ENCODE peak calls at places on chromosomes 12 and 14, in four cellular contexts. One of them, this sample, is unnamed.

GRCh38 chr14:81363746-81364400 is 36.3 kb downstream of the STON2 start:
- DNase-seq in T-cell: no peak
- DNase-seq in activated naive CD8-positive, alpha-beta T cell treated with anti-CD3 and anti-CD28 coated beads, Interleukin-2, amount 50 U/mL, for 24 hours: no peak
- DNase-seq in cardiac muscle cell: no peak
- DNase-seq in this sample: no peak

GRCh38 chr14:61240206-61240605 is 40.9 kb downstream of the TMEM30B start:
- DNase-seq in T-cell: no peak
- DNase-seq in activated naive CD8-positive, alpha-beta T cell treated with anti-CD3 and anti-CD28 coated beads, Interleukin-2, amount 50 U/mL, for 24 hours: no peak
- DNase-seq in cardiac muscle cell: no peak
- DNase-seq in this sample: no peak

GRCh38 chr14:104112609-104113571 is 25.5 kb upstream of the KIF26A start:
- DNase-seq in T-cell: no peak
- DNase-seq in activated naive CD8-positive, alpha-beta T cell treated with anti-CD3 and anti-CD28 coated beads, Interleukin-2, amount 50 U/mL, for 24 hours: no peak
- DNase-seq in cardiac muscle cell: no peak
- DNase-seq in this sample: no peak

GRCh38 chr12:93784339-93785086 is 107.3 kb downstream of the CRADD start:
- DNase-seq in T-cell: no peak
- DNase-seq in activated naive CD8-positive, alpha-beta T cell treated with anti-CD3 and anti-CD28 coated beads, Interleukin-2, amount 50 U/mL, for 24 hours: peak
- DNase-seq in cardiac muscle cell: peak
- DNase-seq in this sample: no peak

GRCh38 chr14:32345311-32345771 is 16.2 kb downstream of the AKAP6 start:
- DNase-seq in T-cell: no peak
- DNase-seq in activated naive CD8-positive, alpha-beta T cell treated with anti-CD3 and anti-CD28 coated beads, Interleukin-2, amount 50 U/mL, for 24 hours: no peak
- DNase-seq in cardiac muscle cell: peak
- DNase-seq in this sample: no peak

GRCh38 chr14:42869681-42870080 is 1263.0 kb downstream of the LRFN5 start:
- DNase-seq in T-cell: no peak
- DNase-seq in activated naive CD8-positive, alpha-beta T cell treated with anti-CD3 and anti-CD28 coated beads, Interleukin-2, amount 50 U/mL, for 24 hours: no peak
- DNase-seq in cardiac muscle cell: peak
- DNase-seq in this sample: no peak

GRCh38 chr12:69196302-69197288 is 42.8 kb upstream of the CPSF6 start:
- DNase-seq in T-cell: no peak
- DNase-seq in activated naive CD8-positive, alpha-beta T cell treated with anti-CD3 and anti-CD28 coated beads, Interleukin-2, amount 50 U/mL, for 24 hours: no peak
- DNase-seq in cardiac muscle cell: no peak
- DNase-seq in this sample: no peak

GRCh38 chr14:105180598-105181528 is at the start of gene NUDT14:
- DNase-seq in T-cell: peak
- DNase-seq in activated naive CD8-positive, alpha-beta T cell treated with anti-CD3 and anti-CD28 coated beads, Interleukin-2, amount 50 U/mL, for 24 hours: peak
- DNase-seq in cardiac muscle cell: peak
- DNase-seq in this sample: peak

GRCh38 chr12:77407951-77408350 is 342.6 kb upstream of the E2F7 start:
- DNase-seq in T-cell: no peak
- DNase-seq in activated naive CD8-positive, alpha-beta T cell treated with anti-CD3 and anti-CD28 coated beads, Interleukin-2, amount 50 U/mL, for 24 hours: no peak
- DNase-seq in cardiac muscle cell: no peak
- DNase-seq in this sample: no peak

GRCh38 chr14:90656986-90657385 is 159.2 kb downstream of the TTC7B start:
- DNase-seq in T-cell: no peak
- DNase-seq in activated naive CD8-positive, alpha-beta T cell treated with anti-CD3 and anti-CD28 coated beads, Interleukin-2, amount 50 U/mL, for 24 hours: no peak
- DNase-seq in cardiac muscle cell: no peak
- DNase-seq in this sample: no peak

GRCh38 chr14:77989441-77989891 is 180.7 kb upstream of the NRXN3 start:
- DNase-seq in T-cell: no peak
- DNase-seq in activated naive CD8-positive, alpha-beta T cell treated with anti-CD3 and anti-CD28 coated beads, Interleukin-2, amount 50 U/mL, for 24 hours: no peak
- DNase-seq in cardiac muscle cell: no peak
- DNase-seq in this sample: no peak

GRCh38 chr12:3655331-3655900 is 97.5 kb downstream of the CRACR2A start:
- DNase-seq in T-cell: no peak
- DNase-seq in activated naive CD8-positive, alpha-beta T cell treated with anti-CD3 and anti-CD28 coated beads, Interleukin-2, amount 50 U/mL, for 24 hours: peak
- DNase-seq in cardiac muscle cell: peak
- DNase-seq in this sample: no peak

GRCh38 chr12:6866920-6867406 is 368 bp upstream of the TPI1 start:
- DNase-seq in T-cell: no peak
- DNase-seq in activated naive CD8-positive, alpha-beta T cell treated with anti-CD3 and anti-CD28 coated beads, Interleukin-2, amount 50 U/mL, for 24 hours: no peak
- DNase-seq in cardiac muscle cell: no peak
- DNase-seq in this sample: no peak

GRCh38 chr12:6376079-6376941 is 947 bp upstream of the SCNN1A start:
- DNase-seq in T-cell: no peak
- DNase-seq in activated naive CD8-positive, alpha-beta T cell treated with anti-CD3 and anti-CD28 coated beads, Interleukin-2, amount 50 U/mL, for 24 hours: no peak
- DNase-seq in cardiac muscle cell: peak
- DNase-seq in this sample: no peak

GRCh38 chr14:102949062-102949800 is 26.8 kb downstream of the AMN start:
- DNase-seq in T-cell: peak
- DNase-seq in activated naive CD8-positive, alpha-beta T cell treated with anti-CD3 and anti-CD28 coated beads, Interleukin-2, amount 50 U/mL, for 24 hours: peak
- DNase-seq in cardiac muscle cell: no peak
- DNase-seq in this sample: no peak

GRCh38 chr14:103103461-103104388 is 9.2 kb downstream of the EXOC3L4 start:
- DNase-seq in T-cell: no peak
- DNase-seq in activated naive CD8-positive, alpha-beta T cell treated with anti-CD3 and anti-CD28 coated beads, Interleukin-2, amount 50 U/mL, for 24 hours: no peak
- DNase-seq in cardiac muscle cell: peak
- DNase-seq in this sample: no peak

GRCh38 chr12:26298785-26299621 is 103.6 kb downstream of the SSPN start:
- DNase-seq in T-cell: no peak
- DNase-seq in activated naive CD8-positive, alpha-beta T cell treated with anti-CD3 and anti-CD28 coated beads, Interleukin-2, amount 50 U/mL, for 24 hours: no peak
- DNase-seq in cardiac muscle cell: peak
- DNase-seq in this sample: peak

GRCh38 chr12:67434653-67435375 is 165.7 kb downstream of the CAND1 start:
- DNase-seq in T-cell: no peak
- DNase-seq in activated naive CD8-positive, alpha-beta T cell treated with anti-CD3 and anti-CD28 coated beads, Interleukin-2, amount 50 U/mL, for 24 hours: no peak
- DNase-seq in cardiac muscle cell: peak
- DNase-seq in this sample: no peak

GRCh38 chr12:53696655-53697321 is 20.9 kb upstream of the ATP5MC2 start:
- DNase-seq in T-cell: no peak
- DNase-seq in activated naive CD8-positive, alpha-beta T cell treated with anti-CD3 and anti-CD28 coated beads, Interleukin-2, amount 50 U/mL, for 24 hours: no peak
- DNase-seq in cardiac muscle cell: no peak
- DNase-seq in this sample: no peak

GRCh38 chr12:81888961-81889360 is 129.8 kb upstream of the PPFIA2 start:
- DNase-seq in T-cell: no peak
- DNase-seq in activated naive CD8-positive, alpha-beta T cell treated with anti-CD3 and anti-CD28 coated beads, Interleukin-2, amount 50 U/mL, for 24 hours: no peak
- DNase-seq in cardiac muscle cell: no peak
- DNase-seq in this sample: no peak